ENCODE peak calls at places on chromosomes 13 and 19, in ten cellular contexts. G is uterus, J is Peyer's patch, K is tibial nerve, O is neural progenitor cell, S is left lung, C is astrocyte of the spinal cord, D is astrocyte, B is thyroid gland, E is body of pancreas. H is an unnamed sample.

GRCh38 chr19:55502197-55502952 is 14.1 kb downstream of the SSC5D start:
- DNase-seq in G (no peak), C (no peak), B (no peak), D (no peak), S (no peak), J (no peak), K (no peak), O (no peak), E (no peak), H (no peak)

GRCh38 chr13:67139551-67139950 is 90.6 kb downstream of the PCDH9 start:
- DNase-seq in O (no peak), E (no peak), S (no peak), G (no peak), K (no peak), D (no peak), J (no peak), B (no peak), C (no peak), H (no peak)

GRCh38 chr13:62320129-62320724 is 904.6 kb upstream of the PCDH20 start:
- DNase-seq in B (no peak), K (no peak), E (peak; percentile 8), O (peak; percentile 45), G (no peak), S (no peak), J (no peak), D (peak; percentile 33), C (peak; percentile 65), H (peak; percentile 60)

GRCh38 chr13:71867101-71867814 is at the start of gene DACH1:
- DNase-seq in S (peak; percentile 63), D (peak; percentile 71), J (no peak), E (peak; percentile 73), G (peak; percentile 62), B (peak; percentile 17), K (no peak), O (peak; percentile 86), C (peak; percentile 65), H (no peak)

GRCh38 chr19:2047449-2048103 is 3.5 kb downstream of the MKNK2 start:
- DNase-seq in J (no peak), G (no peak), B (peak; percentile 53), E (peak; percentile 85), O (peak; percentile 4), S (peak; percentile 92), D (no peak), C (no peak), K (no peak), H (no peak)

GRCh38 chr19:44576843-44577565 is 36.4 kb upstream of the IGSF23 start:
- DNase-seq in O (peak; percentile 58), B (peak; percentile 32), E (peak; percentile 72), K (no peak), C (peak; percentile 32), D (peak; percentile 16), S (no peak), G (no peak), J (no peak), H (no peak)

GRCh38 chr13:39448831-39449230 is 154.2 kb downstream of the LHFPL6 start:
- DNase-seq in B (no peak), G (no peak), C (no peak), E (no peak), J (no peak), D (no peak), S (no peak), K (no peak), O (peak; percentile 4), H (no peak)

GRCh38 chr19:43820098-43820860 is 6.8 kb upstream of the ZNF283 start:
- DNase-seq in S (peak; percentile 75), D (peak; percentile 35), C (peak; percentile 39), K (no peak), O (no peak), J (no peak), E (peak; percentile 21), B (peak; percentile 30), G (peak; percentile 25), H (no peak)

GRCh38 chr13:99905814-99906213 is 65.8 kb downstream of the ZIC5 start:
- DNase-seq in B (no peak), O (no peak), G (no peak), S (no peak), E (no peak), D (no peak), J (no peak), K (no peak), C (no peak), H (no peak)

GRCh38 chr13:79867248-79867647 is 386.3 kb downstream of the NDFIP2 start:
- DNase-seq in S (no peak), K (no peak), D (peak; percentile 34), J (no peak), O (no peak), B (no peak), C (peak; percentile 42), E (no peak), G (no peak), H (no peak)

GRCh38 chr13:97339989-97340361 is 94.0 kb upstream of the RAP2A start:
- DNase-seq in J (no peak), E (no peak), K (no peak), D (no peak), C (no peak), O (no peak), B (no peak), S (no peak), G (no peak), H (no peak)

GRCh38 chr13:97340399-97340798 is 93.6 kb upstream of the RAP2A start:
- DNase-seq in O (no peak), D (no peak), K (no peak), G (no peak), C (no peak), J (no peak), E (no peak), S (no peak), B (no peak), H (no peak)

GRCh38 chr13:97337985-97338384 is 96.0 kb upstream of the RAP2A start:
- DNase-seq in G (no peak), B (no peak), O (no peak), E (no peak), S (no peak), C (no peak), K (no peak), D (no peak), J (no peak), H (no peak)

GRCh38 chr13:97338571-97338970 is 95.4 kb upstream of the RAP2A start:
- DNase-seq in B (no peak), G (no peak), K (no peak), D (no peak), O (no peak), C (no peak), J (no peak), S (no peak), E (no peak), H (no peak)

GRCh38 chr13:97339019-97339988 is 94.7 kb upstream of the RAP2A start:
- DNase-seq in S (no peak), O (no peak), C (peak; percentile 76), D (peak; percentile 82), E (peak; percentile 55), B (no peak), G (peak; percentile 71), K (no peak), J (no peak), H (no peak)
- H3K4me3 ChIP-seq in S (no peak overlapping the region), O (no peak overlapping the region), C (no peak overlapping the region), D (no peak overlapping the region), E (no peak overlapping the region), B (no peak overlapping the region), G (no peak overlapping the region), K (no peak overlapping the region), J (peak overlapping the region; percentile 1), H (no peak overlapping the region)

GRCh38 chr13:73542446-73542845 is 483.6 kb downstream of the KLF5 start:
- DNase-seq in C (no peak), O (no peak), J (no peak), D (no peak), S (no peak), K (no peak), G (no peak), B (no peak), E (no peak), H (no peak)

GRCh38 chr13:73547239-73547638 is 488.4 kb downstream of the KLF5 start:
- DNase-seq in K (no peak), B (no peak), J (no peak), D (no peak), O (no peak), G (no peak), E (no peak), C (peak; percentile 6), S (no peak), H (no peak)

GRCh38 chr13:73549717-73550116 is 490.9 kb downstream of the KLF5 start:
- DNase-seq in B (no peak), C (no peak), K (no peak), D (no peak), E (no peak), J (no peak), O (no peak), G (no peak), S (no peak), H (no peak)

GRCh38 chr13:73548444-73548843 is 489.6 kb downstream of the KLF5 start:
- DNase-seq in J (no peak), B (no peak), K (no peak), D (no peak), O (no peak), C (no peak), E (no peak), S (no peak), G (no peak), H (no peak)

DNA sequence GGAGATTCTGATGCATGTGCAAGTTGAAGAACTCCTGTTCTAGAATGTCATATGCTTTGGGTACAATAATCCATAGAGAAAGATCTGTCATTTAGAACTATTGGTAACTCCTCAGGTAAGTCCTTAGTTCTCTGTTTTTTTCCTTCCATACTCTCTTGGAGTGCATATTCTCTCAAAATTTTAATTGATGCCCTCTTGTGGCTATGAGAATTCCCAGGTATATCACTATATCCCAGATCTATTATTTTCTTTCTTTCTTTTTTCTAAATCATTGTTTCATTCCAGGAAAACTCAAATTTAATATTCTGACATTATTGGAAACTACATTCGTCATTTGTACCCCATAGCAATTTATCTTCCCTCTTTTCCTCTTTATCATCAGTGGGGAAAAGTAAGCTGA is 485.4 kb downstream of the KLF5 start:
- DNase-seq in C (no peak), G (no peak), S (no peak), K (no peak), B (no peak), O (no peak), E (no peak), D (no peak), J (no peak), H (no peak)
- TF ChIP-seq CTCF in C (no peak), G (no peak), S (no peak), K (no peak), B (no peak), O (no peak), E (no peak), D (no peak), J (peak; percentile 16), H (peak; percentile 12)

GRCh38 chr19:3618144-3618810 is 8.3 kb downstream of the CACTIN start:
- DNase-seq in D (no peak), E (peak; percentile 44), C (peak; percentile 29), G (peak; percentile 78), B (peak; percentile 39), S (peak; percentile 90), O (peak; percentile 78), J (peak; percentile 56), K (peak; percentile 61), H (no peak)
- H3K4me3 ChIP-seq in D (no peak overlapping the region), E (no peak overlapping the region), C (no peak overlapping the region), G (no peak overlapping the region), B (no peak overlapping the region), S (no peak overlapping the region), O (no peak overlapping the region), J (no peak overlapping the region), K (no peak overlapping the region), H (no peak overlapping the region)

DNA sequence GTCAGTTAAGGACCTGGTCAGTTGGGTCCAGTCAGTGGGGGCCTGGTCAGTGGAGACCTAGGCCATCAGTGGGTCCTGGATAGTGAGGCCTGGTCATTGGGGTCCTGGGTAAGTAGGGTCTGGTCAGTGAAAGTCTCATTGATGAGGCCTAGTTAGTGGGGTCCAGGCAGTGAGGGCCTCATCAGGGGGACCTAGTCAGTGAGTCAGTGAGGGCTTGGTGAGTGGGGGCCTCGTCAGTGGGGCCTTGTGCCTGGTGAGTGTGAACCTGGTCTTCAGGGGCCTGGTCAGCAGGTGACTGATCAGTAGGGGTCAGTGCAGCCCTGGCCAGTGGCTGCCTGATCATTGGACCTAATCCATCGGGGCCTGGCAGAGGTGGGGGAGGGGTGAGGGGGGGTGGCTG is 42.6 kb upstream of the TPM4 start:
- DNase-seq in K (no peak), C (no peak), O (no peak), S (no peak), B (no peak), E (no peak), G (no peak), D (no peak), J (no peak), H (no peak)
- TF ChIP-seq CTCF in K (no peak), C (no peak), O (no peak), S (no peak), B (no peak), E (no peak), G (no peak), D (no peak), J (no peak), H (no peak)

H was measured in LNCaP clone FGC.